ENCODE peak calls at places on chromosomes 5 and 9, in nine cellular contexts. J is body of pancreas, E is uterus, L is stomach, K is heart left ventricle, C is transverse colon, M is ovary, O is gastrocnemius medialis, P is breast epithelium. D is an unnamed sample.
A peak's percentile ranks its signal among the peaks of the same experiment; 100 is the strongest.

GRCh38 chr9:127457191-127457878 is 6.0 kb downstream of the LRSAM1 start:
- DNase-seq in J (no peak), E (no peak), L (no peak), K (no peak), C (no peak), M (no peak), O (no peak), P (no peak), D (no peak)

GRCh38 chr9:126611592-126612328 is 2.0 kb upstream of the LMX1B start:
- DNase-seq in J (peak; percentile 79), E (peak; percentile 64), L (peak; percentile 81), K (peak; percentile 88), C (peak; percentile 70), M (peak; percentile 76), O (peak; percentile 27), P (peak; percentile 76), D (peak; percentile 82)

GRCh38 chr9:124342946-124343485 is 72.2 kb downstream of the PSMB7 start:
- DNase-seq in J (no peak), E (peak; percentile 76), L (no peak), K (peak; percentile 73), C (peak; percentile 37), M (peak; percentile 83), O (peak; percentile 89), P (no peak), D (no peak)

GRCh38 chr9:121698627-121699270 is 47.3 kb downstream of the DAB2IP start:
- DNase-seq in J (peak; percentile 34), E (peak; percentile 54), L (no peak), K (no peak), C (no peak), M (peak; percentile 75), O (no peak), P (no peak), D (no peak)

GRCh38 chr5:89343666-89344065 is 460.7 kb upstream of the MEF2C start:
- DNase-seq in J (no peak), E (no peak), L (no peak), K (no peak), C (peak; percentile 44), M (no peak), O (no peak), P (no peak), D (peak; percentile 70)

GRCh38 chr5:128674837-128675446 is 136.9 kb upstream of the FBN2 start:
- DNase-seq in J (peak; percentile 40), E (peak; percentile 22), L (peak; percentile 35), K (no peak), C (peak; percentile 52), M (no peak), O (no peak), P (no peak), D (peak; percentile 63)

GRCh38 chr9:126327016-126327749 is 554 bp downstream of the MVB12B start:
- DNase-seq in J (peak; percentile 25), E (peak; percentile 18), L (no peak), K (no peak), C (no peak), M (peak; percentile 44), O (peak; percentile 43), P (no peak), D (peak; percentile 43)

GRCh38 chr9:135744333-135745070 is 42.5 kb downstream of the KCNT1 start:
- DNase-seq in J (no peak), E (no peak), L (no peak), K (no peak), C (no peak), M (no peak), O (peak; percentile 37), P (no peak), D (no peak)

GRCh38 chr5:135566422-135567416 is 12.1 kb downstream of the CXCL14 start:
- DNase-seq in J (no peak), E (no peak), L (no peak), K (no peak), C (no peak), M (no peak), O (no peak), P (no peak), D (no peak)

GRCh38 chr9:81848472-81848871 is 79.8 kb upstream of the SPATA31D4 start:
- DNase-seq in J (no peak), E (no peak), L (no peak), K (no peak), C (no peak), M (no peak), O (no peak), P (no peak), D (no peak)

GRCh38 chr5:127353761-127354160 is 63.2 kb downstream of the MEGF10 start:
- DNase-seq in J (no peak), E (no peak), L (no peak), K (no peak), C (peak; percentile 23), M (no peak), O (no peak), P (no peak), D (no peak)

GRCh38 chr9:21812945-21813568 is 10.6 kb downstream of the MTAP start:
- DNase-seq in J (peak; percentile 78), E (peak; percentile 54), L (peak; percentile 82), K (peak; percentile 82), C (peak; percentile 80), M (peak; percentile 58), O (peak; percentile 64), P (peak; percentile 68), D (peak; percentile 85)

GRCh38 chr9:503881-504852 is 289.5 kb downstream of the DOCK8 start:
- DNase-seq in J (peak; percentile 84), E (peak; percentile 77), L (peak; percentile 87), K (peak; percentile 90), C (peak; percentile 88), M (peak; percentile 76), O (peak; percentile 64), P (peak; percentile 73), D (peak; percentile 92)

GRCh38 chr5:154291917-154292316 is 101.4 kb downstream of the GALNT10 start:
- DNase-seq in J (no peak), E (no peak), L (no peak), K (no peak), C (no peak), M (no peak), O (no peak), P (no peak), D (no peak)

GRCh38 chr9:133855802-133856592 is 117.8 kb upstream of the SARDH start:
- DNase-seq in J (peak; percentile 69), E (peak; percentile 57), L (peak; percentile 53), K (peak; percentile 67), C (peak; percentile 87), M (no peak), O (peak; percentile 46), P (no peak), D (peak; percentile 90)

GRCh38 chr5:150573867-150574817 is 66.2 kb downstream of the NDST1 start:
- DNase-seq in J (no peak), E (no peak), L (no peak), K (peak; percentile 46), C (no peak), M (peak; percentile 23), O (peak; percentile 8), P (peak; percentile 47), D (no peak)

GRCh38 chr9:99059074-99059894 is 45.6 kb upstream of the TGFBR1 start:
- DNase-seq in J (no peak), E (no peak), L (no peak), K (no peak), C (peak; percentile 23), M (no peak), O (peak; percentile 61), P (no peak), D (peak; percentile 65)

GRCh38 chr9:37364751-37365360 is 57.6 kb upstream of the GRHPR start:
- DNase-seq in J (no peak), E (no peak), L (no peak), K (no peak), C (peak; percentile 18), M (no peak), O (no peak), P (no peak), D (no peak)
- TF ChIP-seq CTCF in J (no peak), E (no peak), L (no peak), K (no peak), C (no peak), M (no peak), O (no peak), P (no peak), D (peak; percentile 46)

DNA sequence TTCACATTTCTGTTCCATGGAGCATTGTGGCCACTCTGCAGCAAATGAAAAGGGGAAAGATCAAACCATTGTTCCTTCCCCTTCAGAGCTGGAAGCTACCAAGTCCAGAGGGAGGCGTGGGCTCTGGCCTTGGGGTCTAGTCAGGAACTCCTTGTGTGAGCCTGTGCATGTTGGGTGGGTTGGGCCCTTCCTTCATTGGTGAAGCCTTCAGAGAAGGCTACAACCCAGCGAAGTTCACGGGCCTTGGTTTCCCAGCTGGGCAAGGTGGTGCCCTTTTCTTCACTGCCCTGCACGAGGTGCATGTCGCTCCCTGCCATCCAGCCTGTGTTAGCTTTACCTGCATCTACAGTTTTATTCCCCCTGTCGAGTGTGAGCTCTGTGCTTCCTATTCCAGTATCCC is 84.6 kb downstream of the ZNF618 start:
- DNase-seq in J (no peak), E (no peak), L (no peak), K (no peak), C (no peak), M (no peak), O (no peak), P (no peak), D (no peak)
- H3K36me3 ChIP-seq in J (no peaks in the 10 kb centered on the region), E (no peaks in the 10 kb centered on the region), L (no peaks in the 10 kb centered on the region), K (no peaks in the 10 kb centered on the region), C (no peaks in the 10 kb centered on the region), M (no peaks in the 10 kb centered on the region), O (no peaks in the 10 kb centered on the region), P (no peaks in the 10 kb centered on the region), D (no peaks in the 10 kb centered on the region)

GRCh38 chr5:177303121-177303924 is at the start of the genes PRELID1 and RAB24:
- DNase-seq in J (peak; percentile 90), E (peak; percentile 87), L (peak; percentile 92), K (peak; percentile 94), C (peak; percentile 92), M (peak; percentile 92), O (peak; percentile 84), P (peak; percentile 91), D (peak; percentile 96)
- TF ChIP-seq POLR2A in J (peak; percentile 80), E (peak; percentile 69), L (peak; percentile 11), K (no peak), C (peak; percentile 73), M (peak; percentile 29), O (peak; percentile 81), P (peak; percentile 62), D (peak; percentile 58)

DNA sequence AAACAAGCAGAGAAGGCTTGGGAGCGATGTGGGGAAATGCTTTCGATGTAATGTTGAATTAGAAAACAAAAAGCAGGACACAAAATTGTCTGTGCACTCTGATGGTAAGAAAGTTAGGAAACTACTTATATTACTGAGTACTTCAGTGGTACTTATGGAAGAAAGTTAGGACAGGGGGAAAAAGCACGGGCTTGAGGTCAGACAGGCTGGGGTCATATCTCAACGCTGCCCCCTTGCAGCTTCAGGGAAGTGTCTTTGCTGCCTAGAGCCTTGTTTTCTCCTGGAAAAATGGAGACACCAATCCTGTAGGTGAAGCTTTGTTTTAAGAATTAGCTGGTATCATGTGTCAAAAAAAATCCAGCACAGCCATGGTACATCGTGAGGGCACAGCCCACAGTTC is 23.0 kb downstream of the NEURL1B start:
- DNase-seq in J (no peak), E (no peak), L (no peak), K (no peak), C (no peak), M (no peak), O (no peak), P (no peak), D (no peak)
- TF ChIP-seq CTCF in J (no peak), E (no peak), L (no peak), K (no peak), C (no peak), M (no peak), O (no peak), P (no peak), D (no peak)

GRCh38 chr5:14483504-14484157 is 98.0 kb upstream of the OTULINL start:
- DNase-seq in J (no peak), E (no peak), L (no peak), K (no peak), C (peak; percentile 57), M (no peak), O (no peak), P (no peak), D (peak; percentile 76)
- H3K36me3 ChIP-seq in J (peaks cover 15% of the 10 kb centered on the region), E (no peaks in the 10 kb centered on the region), L (peaks cover 100% of the 10 kb centered on the region), K (peaks cover 97% of the 10 kb centered on the region), C (peaks cover 67% of the 10 kb centered on the region), M (no peaks in the 10 kb centered on the region), O (no peaks in the 10 kb centered on the region), P (peaks cover 11% of the 10 kb centered on the region), D (no peaks in the 10 kb centered on the region)

D was measured in Peyer's patch.